ENCODE peak calls at places on chromosomes 3 and 15, in ten cellular contexts. U is NCI-H1092 treated with DMSO at 0.1 percent for 48 hours; A is mammary epithelial cell; I is stimulated activated CD8-positive, alpha-beta memory T cell treated with anti-CD3 and anti-CD28 coated beads, Interleukin-12 subunit alpha, Interleukin-12 subunit beta, amount 100 ng/mL, for 1 hour; Y is NCI-H2029; T is HT-29; B is substantia nigra; Q is GM20000; W is astrocyte; P is activated naive CD4-positive, alpha-beta T cell treated with anti-CD3 and anti-CD28 coated beads, Interleukin-2, amount 50 U/mL, for 16 hours. E is an unnamed sample.

GRCh38 chr3:43345246-43345645 is 58.9 kb downstream of the SNRK start:
- DNase-seq in Y (no peak), U (no peak), T (no peak), Q (no peak), B (no peak), I (no peak), W (no peak), A (no peak), P (no peak), E (no peak)

GRCh38 chr3:136194409-136195257 is 1.5 kb downstream of the MSL2 start:
- DNase-seq in I (peak), B (no peak), A (peak), Q (peak), U (peak), T (peak), Y (no peak), W (no peak), P (peak), E (peak)

GRCh38 chr3:65974505-65974904 is 64.2 kb downstream of the MAGI1 start:
- DNase-seq in I (no peak), W (no peak), Y (no peak), T (no peak), A (no peak), U (no peak), P (no peak), B (no peak), Q (no peak), E (no peak)

GRCh38 chr3:138389841-138390581 is 41.6 kb downstream of the MRAS start:
- DNase-seq in Q (no peak), B (no peak), P (no peak), T (no peak), Y (no peak), W (peak), U (no peak), A (peak), I (no peak), E (no peak)

GRCh38 chr3:53312832-53313231 is 34.5 kb downstream of the DCP1A start:
- DNase-seq in I (no peak), B (no peak), U (no peak), Y (no peak), W (no peak), Q (no peak), A (no peak), P (no peak), T (no peak), E (no peak)

GRCh38 chr3:131224886-131225550 is 156.6 kb upstream of the NUDT16 start:
- DNase-seq in U (no peak), I (no peak), B (no peak), Y (no peak), T (no peak), Q (no peak), W (peak), P (no peak), A (no peak), E (no peak)

GRCh38 chr3:152071924-152072323 is 196.8 kb upstream of the MBNL1 start:
- DNase-seq in A (peak), P (no peak), Y (no peak), T (peak), W (peak), Q (peak), I (no peak), B (no peak), U (peak), E (no peak)

GRCh38 chr15:37034392-37034791 is 66.0 kb downstream of the MEIS2 start:
- DNase-seq in Q (no peak), T (no peak), W (no peak), I (no peak), P (no peak), A (no peak), B (no peak), U (no peak), Y (no peak), E (no peak)

GRCh38 chr3:190696777-190697501 is 165.6 kb downstream of the GMNC start:
- DNase-seq in Q (peak), B (no peak), W (no peak), I (no peak), P (no peak), T (peak), Y (no peak), U (no peak), A (no peak), E (no peak)

GRCh38 chr3:41630017-41630416 is 331.9 kb downstream of the ULK4 start:
- DNase-seq in P (no peak), W (peak), T (no peak), Y (no peak), U (no peak), Q (no peak), A (no peak), I (no peak), B (no peak), E (no peak)

GRCh38 chr3:25725810-25726209 is 57.4 kb downstream of the NGLY1 start:
- DNase-seq in T (no peak), I (no peak), Y (peak), Q (no peak), A (no peak), B (no peak), W (peak), U (no peak), P (no peak), E (no peak)

GRCh38 chr3:75294124-75294523 is 370.0 kb upstream of the FRG2C start:
- DNase-seq in P (no peak), B (no peak), T (peak), Q (peak), W (peak), A (peak), U (peak), I (no peak), Y (no peak), E (no peak)

GRCh38 chr15:84888639-84889038 is 4.2 kb downstream of the SLC28A1 start:
- DNase-seq in P (no peak), T (no peak), A (no peak), U (no peak), W (no peak), I (no peak), Y (no peak), B (no peak), Q (no peak), E (no peak)

GRCh38 chr15:68148039-68148438 is 57.1 kb downstream of the CALML4 start:
- DNase-seq in A (no peak), P (no peak), I (no peak), Y (no peak), W (no peak), U (no peak), T (no peak), Q (no peak), B (no peak), E (no peak)

GRCh38 chr3:185822221-185822956 is 2.5 kb downstream of the IGF2BP2 start:
- DNase-seq in B (no peak), A (peak), U (no peak), W (peak), Y (no peak), Q (no peak), P (no peak), I (no peak), T (peak), E (no peak)

GRCh38 chr3:100400424-100400781 is 486 bp downstream of the TOMM70 start:
- DNase-seq in U (no peak), P (peak), B (no peak), Y (no peak), W (no peak), Q (no peak), T (peak), A (peak), I (peak), E (peak)

GRCh38 chr3:102174312-102174712 is 260.5 kb upstream of the ZPLD1 start:
- DNase-seq in Q (no peak), U (no peak), T (no peak), W (peak), I (no peak), B (no peak), A (peak), P (no peak), Y (no peak), E (no peak)

GRCh38 chr3:16455001-16455400 is 58.5 kb downstream of the RFTN1 start:
- DNase-seq in I (no peak), Q (no peak), A (no peak), W (peak), Y (peak), P (no peak), T (no peak), U (peak), B (no peak), E (no peak)

GRCh38 chr3:37979798-37980476 is 10.6 kb upstream of the VILL start:
- DNase-seq in W (no peak), A (no peak), P (no peak), B (no peak), Y (no peak), Q (no peak), I (no peak), T (no peak), U (no peak), E (no peak)

GRCh38 chr3:52891164-52891563 is 6.2 kb downstream of the STIMATE start:
- DNase-seq in B (no peak), U (no peak), P (no peak), A (no peak), T (no peak), I (no peak), W (no peak), Y (no peak), Q (no peak), E (no peak)

GRCh38 chr15:39584662-39585393 is 3.9 kb downstream of the THBS1 start:
- DNase-seq in Y (no peak), B (no peak), Q (no peak), I (no peak), P (no peak), A (peak), U (no peak), W (no peak), T (no peak), E (no peak)

GRCh38 chr3:48991851-48992545 is 2.0 kb downstream of the P4HTM start:
- DNase-seq in P (no peak), W (no peak), B (no peak), Q (no peak), T (no peak), A (peak), I (no peak), Y (no peak), U (no peak), E (no peak)

GRCh38 chr3:84108442-84108971 is 850.3 kb upstream of the CADM2 start:
- DNase-seq in A (peak), B (no peak), U (no peak), P (no peak), T (peak), I (no peak), Y (no peak), Q (no peak), W (peak), E (no peak)

GRCh38 chr3:110900583-110900982 is 171.0 kb upstream of the NECTIN3 start:
- DNase-seq in A (no peak), Y (no peak), B (no peak), T (no peak), Q (no peak), U (no peak), W (peak), I (no peak), P (no peak), E (no peak)

GRCh38 chr15:43511012-43511885 is 6.2 kb upstream of the MAP1A start:
- DNase-seq in I (no peak), W (no peak), P (no peak), Q (peak), B (no peak), U (peak), A (no peak), T (peak), Y (no peak), E (no peak)

GRCh38 chr3:175585898-175586297 is 726.8 kb downstream of the NAALADL2 start:
- DNase-seq in T (peak), W (peak), U (no peak), A (peak), P (no peak), I (no peak), B (no peak), Y (no peak), Q (no peak), E (no peak)

GRCh38 chr3:146165370-146165769 is 4.4 kb upstream of the PLOD2 start:
- DNase-seq in Y (no peak), T (no peak), W (peak), Q (no peak), B (no peak), P (no peak), I (no peak), U (no peak), A (no peak), E (no peak)